ENCODE peak calls at places on chromosomes 16 and 17, in nine cellular contexts. Q is COLO829; T is foreskin keratinocyte; H is OCI-LY7; F is stimulated activated CD4-positive, alpha-beta T cell treated with anti-CD3 and anti-CD28 coated beads, Interleukin-15, amount 100 ng/mL, for 1 hour; Y is RWPE1; U is left ventricle myocardium inferior; I is posterior cingulate gyrus; O is NCI-H1105 treated with DMSO at 0.1 percent for 48 hours. D is an unnamed sample.
A peak's percentile ranks its signal among the peaks of the same experiment; 100 is the strongest.

GRCh38 chr16:66936462-66936861 is 1.1 kb downstream of the CES2 start:
- DNase-seq in Q (no peak), T (no peak), H (no peak), F (no peak), Y (no peak), U (peak; percentile 35), I (peak; percentile 26), O (no peak), D (no peak)

GRCh38 chr17:75412455-75413317 is 7.2 kb upstream of the GRB2 start:
- DNase-seq in Q (peak; percentile 70), T (no peak), H (peak; percentile 95), F (peak; percentile 36), Y (peak; percentile 70), U (no peak), I (no peak), O (peak; percentile 75), D (peak; percentile 78)

GRCh38 chr17:57130708-57131461 is 45.8 kb downstream of the AKAP1 start:
- DNase-seq in Q (peak; percentile 94), T (peak; percentile 42), H (peak; percentile 86), F (peak; percentile 53), Y (peak; percentile 97), U (peak; percentile 78), I (peak; percentile 95), O (peak; percentile 61), D (peak; percentile 79)

GRCh38 chr17:41610965-41611640 is 1.5 kb downstream of the KRT16 start:
- DNase-seq in Q (no peak), T (no peak), H (no peak), F (no peak), Y (no peak), U (no peak), I (peak; percentile 77), O (no peak), D (no peak)

GRCh38 chr17:39618956-39619785 is 7.6 kb upstream of the PPP1R1B start:
- DNase-seq in Q (no peak), T (no peak), H (peak; percentile 22), F (no peak), Y (no peak), U (no peak), I (no peak), O (no peak), D (no peak)

GRCh38 chr17:3916013-3916696 is at the start of gene P2RX1:
- DNase-seq in Q (no peak), T (no peak), H (peak; percentile 43), F (no peak), Y (no peak), U (no peak), I (no peak), O (no peak), D (no peak)

GRCh38 chr16:54511181-54511731 is 224.7 kb upstream of the IRX3 start:
- DNase-seq in Q (no peak), T (peak; percentile 5), H (no peak), F (no peak), Y (no peak), U (no peak), I (no peak), O (no peak), D (peak; percentile 69)

GRCh38 chr17:14118951-14119350 is 49.6 kb downstream of the COX10 start:
- DNase-seq in Q (no peak), T (no peak), H (no peak), F (no peak), Y (no peak), U (no peak), I (no peak), O (no peak), D (no peak)

GRCh38 chr17:78390241-78391050 is 12.0 kb downstream of the PGS1 start:
- DNase-seq in Q (no peak), T (peak; percentile 61), H (no peak), F (no peak), Y (no peak), U (no peak), I (no peak), O (no peak), D (peak; percentile 97)

GRCh38 chr16:68936729-68937631 is 93.6 kb downstream of the TANGO6 start:
- DNase-seq in Q (peak; percentile 13), T (peak; percentile 99), H (no peak), F (no peak), Y (peak; percentile 90), U (no peak), I (no peak), O (peak; percentile 86), D (peak; percentile 5)

GRCh38 chr17:44558349-44559287 is 1.3 kb downstream of the FZD2 start:
- DNase-seq in Q (no peak), T (no peak), H (no peak), F (no peak), Y (no peak), U (no peak), I (no peak), O (no peak), D (no peak)

GRCh38 chr17:70074991-70075390 is at the start of gene KCNJ16:
- DNase-seq in Q (no peak), T (no peak), H (no peak), F (no peak), Y (no peak), U (no peak), I (no peak), O (no peak), D (no peak)

D was measured in GM23248.